ENCODE peak calls at places on chromosomes 3 and 15, in five cellular contexts. One of them, this sample, is unnamed.

GRCh38 chr15:67065531-67066005 is at the start of gene SMAD3:
- DNase-seq in endothelial cell: peak; percentile 79
- DNase-seq in astrocyte of the spinal cord: peak; percentile 95
- DNase-seq in lung: peak; percentile 89
- DNase-seq in activated CD4-positive, alpha-beta T cell treated with anti-CD3 and anti-CD28 coated beads, Interleukin-2, amount 10 ng/mL, durations not matched to agents 7 days and 5 days: peak; percentile 84
- DNase-seq in this sample: no peak

GRCh38 chr3:104943931-104944330 is 422.8 kb upstream of the ALCAM start:
- DNase-seq in lung: no peak
- DNase-seq in activated CD4-positive, alpha-beta T cell treated with anti-CD3 and anti-CD28 coated beads, Interleukin-2, amount 10 ng/mL, durations not matched to agents 7 days and 5 days: no peak
- DNase-seq in endothelial cell: no peak
- DNase-seq in astrocyte of the spinal cord: no peak
- DNase-seq in this sample: no peak

GRCh38 chr3:170027691-170028102 is 10.1 kb upstream of the GPR160 start:
- DNase-seq in activated CD4-positive, alpha-beta T cell treated with anti-CD3 and anti-CD28 coated beads, Interleukin-2, amount 10 ng/mL, durations not matched to agents 7 days and 5 days: peak; percentile 50
- DNase-seq in lung: no peak
- DNase-seq in endothelial cell: no peak
- DNase-seq in astrocyte of the spinal cord: no peak
- DNase-seq in this sample: no peak

GRCh38 chr3:63950698-63951097 is 38.5 kb upstream of the SCAANT1 start:
- DNase-seq in lung: no peak
- DNase-seq in activated CD4-positive, alpha-beta T cell treated with anti-CD3 and anti-CD28 coated beads, Interleukin-2, amount 10 ng/mL, durations not matched to agents 7 days and 5 days: no peak
- DNase-seq in endothelial cell: no peak
- DNase-seq in astrocyte of the spinal cord: no peak
- DNase-seq in this sample: no peak

GRCh38 chr3:34005886-34006285 is 207.5 kb downstream of the PDCD6IP start:
- DNase-seq in activated CD4-positive, alpha-beta T cell treated with anti-CD3 and anti-CD28 coated beads, Interleukin-2, amount 10 ng/mL, durations not matched to agents 7 days and 5 days: no peak
- DNase-seq in astrocyte of the spinal cord: peak; percentile 47
- DNase-seq in lung: no peak
- DNase-seq in endothelial cell: no peak
- DNase-seq in this sample: no peak

GRCh38 chr3:185759523-185759922 is 65.3 kb downstream of the IGF2BP2 start:
- DNase-seq in astrocyte of the spinal cord: no peak
- DNase-seq in endothelial cell: no peak
- DNase-seq in activated CD4-positive, alpha-beta T cell treated with anti-CD3 and anti-CD28 coated beads, Interleukin-2, amount 10 ng/mL, durations not matched to agents 7 days and 5 days: no peak
- DNase-seq in lung: no peak
- DNase-seq in this sample: no peak

GRCh38 chr3:27356976-27357375 is 12.2 kb downstream of the NEK10 start:
- DNase-seq in endothelial cell: no peak
- DNase-seq in astrocyte of the spinal cord: no peak
- DNase-seq in lung: no peak
- DNase-seq in activated CD4-positive, alpha-beta T cell treated with anti-CD3 and anti-CD28 coated beads, Interleukin-2, amount 10 ng/mL, durations not matched to agents 7 days and 5 days: no peak
- DNase-seq in this sample: no peak

GRCh38 chr15:81120069-81120468 is 14.0 kb upstream of the CFAP161 start:
- DNase-seq in endothelial cell: no peak
- DNase-seq in activated CD4-positive, alpha-beta T cell treated with anti-CD3 and anti-CD28 coated beads, Interleukin-2, amount 10 ng/mL, durations not matched to agents 7 days and 5 days: no peak
- DNase-seq in lung: no peak
- DNase-seq in astrocyte of the spinal cord: no peak
- DNase-seq in this sample: no peak

GRCh38 chr15:26771917-26772587 is 814 bp downstream of the GABRB3 start:
- DNase-seq in endothelial cell: peak; percentile 29
- DNase-seq in lung: no peak
- DNase-seq in astrocyte of the spinal cord: no peak
- DNase-seq in activated CD4-positive, alpha-beta T cell treated with anti-CD3 and anti-CD28 coated beads, Interleukin-2, amount 10 ng/mL, durations not matched to agents 7 days and 5 days: no peak
- DNase-seq in this sample: no peak

GRCh38 chr3:175911937-175912336 is 1052.8 kb downstream of the NAALADL2 start:
- DNase-seq in lung: no peak
- DNase-seq in astrocyte of the spinal cord: no peak
- DNase-seq in endothelial cell: no peak
- DNase-seq in activated CD4-positive, alpha-beta T cell treated with anti-CD3 and anti-CD28 coated beads, Interleukin-2, amount 10 ng/mL, durations not matched to agents 7 days and 5 days: no peak
- DNase-seq in this sample: no peak

GRCh38 chr3:133209871-133210550 is 171.8 kb downstream of the TMEM108 start:
- DNase-seq in astrocyte of the spinal cord: peak; percentile 56
- DNase-seq in endothelial cell: no peak
- DNase-seq in lung: no peak
- DNase-seq in activated CD4-positive, alpha-beta T cell treated with anti-CD3 and anti-CD28 coated beads, Interleukin-2, amount 10 ng/mL, durations not matched to agents 7 days and 5 days: no peak
- DNase-seq in this sample: no peak

GRCh38 chr15:81373996-81374395 is at the start of gene TMC3:
- DNase-seq in activated CD4-positive, alpha-beta T cell treated with anti-CD3 and anti-CD28 coated beads, Interleukin-2, amount 10 ng/mL, durations not matched to agents 7 days and 5 days: no peak
- DNase-seq in lung: no peak
- DNase-seq in endothelial cell: no peak
- DNase-seq in astrocyte of the spinal cord: peak; percentile 35
- DNase-seq in this sample: no peak

GRCh38 chr3:62237296-62237948 is 135.9 kb downstream of the FEZF2 start:
- DNase-seq in endothelial cell: no peak
- DNase-seq in lung: no peak
- DNase-seq in astrocyte of the spinal cord: no peak
- DNase-seq in activated CD4-positive, alpha-beta T cell treated with anti-CD3 and anti-CD28 coated beads, Interleukin-2, amount 10 ng/mL, durations not matched to agents 7 days and 5 days: no peak
- DNase-seq in this sample: no peak

GRCh38 chr15:74406992-74407705 is 26.6 kb downstream of the SEMA7A start:
- DNase-seq in astrocyte of the spinal cord: peak; percentile 92
- DNase-seq in endothelial cell: no peak
- DNase-seq in lung: no peak
- DNase-seq in activated CD4-positive, alpha-beta T cell treated with anti-CD3 and anti-CD28 coated beads, Interleukin-2, amount 10 ng/mL, durations not matched to agents 7 days and 5 days: no peak
- DNase-seq in this sample: no peak

GRCh38 chr15:82532383-82532990 is 7.8 kb downstream of the RPS17 start:
- DNase-seq in astrocyte of the spinal cord: no peak
- DNase-seq in lung: peak; percentile 26
- DNase-seq in activated CD4-positive, alpha-beta T cell treated with anti-CD3 and anti-CD28 coated beads, Interleukin-2, amount 10 ng/mL, durations not matched to agents 7 days and 5 days: no peak
- DNase-seq in endothelial cell: no peak
- DNase-seq in this sample: no peak

GRCh38 chr15:91855684-91856553 is 2.4 kb downstream of the SLCO3A1 start:
- DNase-seq in endothelial cell: peak; percentile 38
- DNase-seq in activated CD4-positive, alpha-beta T cell treated with anti-CD3 and anti-CD28 coated beads, Interleukin-2, amount 10 ng/mL, durations not matched to agents 7 days and 5 days: no peak
- DNase-seq in astrocyte of the spinal cord: no peak
- DNase-seq in lung: peak; percentile 62
- DNase-seq in this sample: no peak

GRCh38 chr3:181838940-181839914 is 127.5 kb downstream of the SOX2 start:
- DNase-seq in activated CD4-positive, alpha-beta T cell treated with anti-CD3 and anti-CD28 coated beads, Interleukin-2, amount 10 ng/mL, durations not matched to agents 7 days and 5 days: no peak
- DNase-seq in endothelial cell: no peak
- DNase-seq in lung: peak; percentile 31
- DNase-seq in astrocyte of the spinal cord: no peak
- DNase-seq in this sample: no peak

GRCh38 chr15:58469432-58470353 is 37.9 kb downstream of the LIPC start:
- DNase-seq in astrocyte of the spinal cord: peak; percentile 96
- DNase-seq in endothelial cell: no peak
- DNase-seq in lung: peak; percentile 71
- DNase-seq in activated CD4-positive, alpha-beta T cell treated with anti-CD3 and anti-CD28 coated beads, Interleukin-2, amount 10 ng/mL, durations not matched to agents 7 days and 5 days: no peak
- DNase-seq in this sample: no peak

GRCh38 chr3:47444103-47444502 is 31.6 kb downstream of the SCAP start:
- DNase-seq in lung: no peak
- DNase-seq in astrocyte of the spinal cord: no peak
- DNase-seq in endothelial cell: no peak
- DNase-seq in activated CD4-positive, alpha-beta T cell treated with anti-CD3 and anti-CD28 coated beads, Interleukin-2, amount 10 ng/mL, durations not matched to agents 7 days and 5 days: no peak
- DNase-seq in this sample: no peak

GRCh38 chr3:1616715-1617114 is 482.0 kb upstream of the CNTN4 start:
- DNase-seq in lung: no peak
- DNase-seq in astrocyte of the spinal cord: no peak
- DNase-seq in endothelial cell: no peak
- DNase-seq in activated CD4-positive, alpha-beta T cell treated with anti-CD3 and anti-CD28 coated beads, Interleukin-2, amount 10 ng/mL, durations not matched to agents 7 days and 5 days: no peak
- DNase-seq in this sample: no peak

GRCh38 chr3:31804251-31805051 is 176.6 kb downstream of the OSBPL10 start:
- DNase-seq in endothelial cell: no peak
- DNase-seq in astrocyte of the spinal cord: no peak
- DNase-seq in lung: no peak
- DNase-seq in activated CD4-positive, alpha-beta T cell treated with anti-CD3 and anti-CD28 coated beads, Interleukin-2, amount 10 ng/mL, durations not matched to agents 7 days and 5 days: no peak
- DNase-seq in this sample: no peak

GRCh38 chr3:180358179-180358578 is 243.8 kb upstream of the TTC14 start:
- DNase-seq in lung: no peak
- DNase-seq in activated CD4-positive, alpha-beta T cell treated with anti-CD3 and anti-CD28 coated beads, Interleukin-2, amount 10 ng/mL, durations not matched to agents 7 days and 5 days: no peak
- DNase-seq in astrocyte of the spinal cord: peak; percentile 27
- DNase-seq in endothelial cell: no peak
- DNase-seq in this sample: no peak

GRCh38 chr3:72246685-72247084 is 461.7 kb upstream of the PROK2 start:
- DNase-seq in activated CD4-positive, alpha-beta T cell treated with anti-CD3 and anti-CD28 coated beads, Interleukin-2, amount 10 ng/mL, durations not matched to agents 7 days and 5 days: no peak
- DNase-seq in astrocyte of the spinal cord: no peak
- DNase-seq in lung: no peak
- DNase-seq in endothelial cell: no peak
- DNase-seq in this sample: no peak

GRCh38 chr15:39789736-39790135 is 7.1 kb upstream of the FSIP1 start:
- DNase-seq in activated CD4-positive, alpha-beta T cell treated with anti-CD3 and anti-CD28 coated beads, Interleukin-2, amount 10 ng/mL, durations not matched to agents 7 days and 5 days: no peak
- DNase-seq in lung: no peak
- DNase-seq in endothelial cell: no peak
- DNase-seq in astrocyte of the spinal cord: no peak
- DNase-seq in this sample: no peak

GRCh38 chr3:189317911-189318310 is 146.1 kb downstream of the TPRG1 start:
- DNase-seq in astrocyte of the spinal cord: no peak
- DNase-seq in lung: no peak
- DNase-seq in endothelial cell: no peak
- DNase-seq in activated CD4-positive, alpha-beta T cell treated with anti-CD3 and anti-CD28 coated beads, Interleukin-2, amount 10 ng/mL, durations not matched to agents 7 days and 5 days: no peak
- DNase-seq in this sample: no peak

GRCh38 chr3:184568918-184569829 is 7.6 kb downstream of the EPHB3 start:
- DNase-seq in lung: peak; percentile 85
- DNase-seq in endothelial cell: no peak
- DNase-seq in activated CD4-positive, alpha-beta T cell treated with anti-CD3 and anti-CD28 coated beads, Interleukin-2, amount 10 ng/mL, durations not matched to agents 7 days and 5 days: no peak
- DNase-seq in astrocyte of the spinal cord: peak; percentile 96
- DNase-seq in this sample: peak; percentile 19

GRCh38 chr3:192155194-192155593 is 572.1 kb downstream of the FGF12 start:
- DNase-seq in endothelial cell: no peak
- DNase-seq in lung: no peak
- DNase-seq in astrocyte of the spinal cord: no peak
- DNase-seq in activated CD4-positive, alpha-beta T cell treated with anti-CD3 and anti-CD28 coated beads, Interleukin-2, amount 10 ng/mL, durations not matched to agents 7 days and 5 days: no peak
- DNase-seq in this sample: no peak

GRCh38 chr3:193857996-193858395 is 265.0 kb downstream of the OPA1 start:
- DNase-seq in activated CD4-positive, alpha-beta T cell treated with anti-CD3 and anti-CD28 coated beads, Interleukin-2, amount 10 ng/mL, durations not matched to agents 7 days and 5 days: no peak
- DNase-seq in endothelial cell: no peak
- DNase-seq in lung: peak; percentile 58
- DNase-seq in astrocyte of the spinal cord: peak; percentile 96
- DNase-seq in this sample: no peak

GRCh38 chr15:38758001-38758400 is 193.4 kb upstream of the RASGRP1 start:
- DNase-seq in activated CD4-positive, alpha-beta T cell treated with anti-CD3 and anti-CD28 coated beads, Interleukin-2, amount 10 ng/mL, durations not matched to agents 7 days and 5 days: no peak
- DNase-seq in lung: no peak
- DNase-seq in endothelial cell: no peak
- DNase-seq in astrocyte of the spinal cord: peak; percentile 82
- DNase-seq in this sample: no peak

GRCh38 chr3:112519424-112520001 is 20.2 kb upstream of the BTLA start:
- DNase-seq in endothelial cell: peak; percentile 22
- DNase-seq in lung: peak; percentile 33
- DNase-seq in astrocyte of the spinal cord: peak; percentile 81
- DNase-seq in activated CD4-positive, alpha-beta T cell treated with anti-CD3 and anti-CD28 coated beads, Interleukin-2, amount 10 ng/mL, durations not matched to agents 7 days and 5 days: peak; percentile 68
- DNase-seq in this sample: no peak

This sample was measured in T-cell.